ENCODE peak calls at places on chromosomes 2 and 18, in four cellular contexts. B is heart right ventricle; P is cardiac muscle cell; K is CD8-positive, alpha-beta T cell. C is an unnamed sample. For H3K27me3, the result is how much of the 10 kb centered on the place peaks cover.

GRCh38 chr18:31741096-31741735 is 19.5 kb downstream of the SLC25A52 start:
- DNase-seq in B (no peak), P (peak), K (peak), C (no peak)

GRCh38 chr18:76588591-76589303 is 93.7 kb upstream of the ZNF516 start:
- DNase-seq in B (no peak), P (peak), K (no peak), C (no peak)

GRCh38 chr2:3535794-3536681 is 16.7 kb upstream of the ADI1 start:
- DNase-seq in B (peak), P (peak), K (no peak), C (no peak)

GRCh38 chr18:77081387-77081773 is 51.2 kb downstream of the MBP start:
- DNase-seq in B (no peak), P (peak), K (no peak), C (no peak)

GRCh38 chr2:136139601-136140000 is 21.7 kb upstream of the CXCR4 start:
- DNase-seq in B (no peak), P (no peak), K (no peak), C (no peak)

GRCh38 chr2:25567406-25567805 is 106.0 kb downstream of the DTNB start:
- DNase-seq in B (no peak), P (peak), K (no peak), C (no peak)

GRCh38 chr18:79744625-79745024 is 53.1 kb upstream of the KCNG2 start:
- DNase-seq in B (no peak), P (no peak), K (no peak), C (peak)

GRCh38 chr2:239025081-239025801 is 177.4 kb downstream of the TWIST2 start:
- DNase-seq in B (no peak), P (peak), K (no peak), C (peak)

GRCh38 chr2:105117565-105117964 is 79.7 kb downstream of the MRPS9 start:
- DNase-seq in B (no peak), P (no peak), K (no peak), C (no peak)

GRCh38 chr2:125535089-125535488 is 1120.9 kb upstream of the GYPC start:
- DNase-seq in B (no peak), P (no peak), K (no peak), C (no peak)

GRCh38 chr2:222423632-222424280 is 587 bp upstream of the SGPP2 start:
- DNase-seq in B (no peak), P (peak), K (no peak), C (peak)

GRCh38 chr2:212928681-212929080 is 222.7 kb downstream of the IKZF2 start:
- DNase-seq in B (no peak), P (peak), K (no peak), C (no peak)

GRCh38 chr2:66577331-66578041 is 142.6 kb downstream of the MEIS1 start:
- DNase-seq in B (peak), P (no peak), K (no peak), C (no peak)

GRCh38 chr2:15601681-15602080 is 10.0 kb downstream of the DDX1 start:
- DNase-seq in B (no peak), P (no peak), K (no peak), C (no peak)

GRCh38 chr2:188114014-188114413 is 177.7 kb upstream of the GULP1 start:
- DNase-seq in B (no peak), P (peak), K (no peak), C (no peak)

GRCh38 chr2:238081150-238081549 is 19.0 kb upstream of the ESPNL start:
- DNase-seq in B (no peak), P (no peak), K (no peak), C (no peak)

GRCh38 chr2:13607139-13607538 is 890.4 kb downstream of the TRIB2 start:
- DNase-seq in B (no peak), P (no peak), K (no peak), C (no peak)

GRCh38 chr2:136246086-136246669 is 128.2 kb upstream of the CXCR4 start:
- DNase-seq in B (no peak), P (peak), K (no peak), C (peak)

GRCh38 chr2:36492216-36492945 is 105.6 kb downstream of the FEZ2 start:
- DNase-seq in B (no peak), P (peak), K (no peak), C (no peak)

GRCh38 chr2:36487947-36488346 is 110.0 kb downstream of the FEZ2 start:
- DNase-seq in B (no peak), P (no peak), K (no peak), C (no peak)

GRCh38 chr2:36486546-36487044 is 111.4 kb downstream of the FEZ2 start:
- DNase-seq in B (no peak), P (peak), K (no peak), C (no peak)

GRCh38 chr2:36490749-36491148 is 107.2 kb downstream of the FEZ2 start:
- DNase-seq in B (no peak), P (no peak), K (no peak), C (no peak)

GRCh38 chr2:36489296-36489695 is 108.7 kb downstream of the FEZ2 start:
- DNase-seq in B (no peak), P (peak), K (no peak), C (no peak)
- H3K27ac ChIP-seq in B (no peak), P (no peak), K (no peak), C (no peak)

GRCh38 chr2:98347298-98348065 is 1.2 kb downstream of the CNGA3 start:
- DNase-seq in B (no peak), P (no peak), K (no peak), C (no peak)

GRCh38 chr2:98343371-98343770 is 2.9 kb upstream of the CNGA3 start:
- DNase-seq in B (no peak), P (no peak), K (no peak), C (no peak)

GRCh38 chr2:98346259-98347236 is at the start of gene CNGA3:
- DNase-seq in B (no peak), P (peak), K (no peak), C (peak)

GRCh38 chr2:98350411-98350810 is 4.2 kb downstream of the CNGA3 start:
- DNase-seq in B (no peak), P (no peak), K (no peak), C (no peak)

GRCh38 chr2:98348066-98348561 is 1.9 kb downstream of the CNGA3 start:
- DNase-seq in B (no peak), P (no peak), K (no peak), C (no peak)
- H3K27me3 ChIP-seq in B (half or more), P (half or more), K (under half), C (half or more)

DNA sequence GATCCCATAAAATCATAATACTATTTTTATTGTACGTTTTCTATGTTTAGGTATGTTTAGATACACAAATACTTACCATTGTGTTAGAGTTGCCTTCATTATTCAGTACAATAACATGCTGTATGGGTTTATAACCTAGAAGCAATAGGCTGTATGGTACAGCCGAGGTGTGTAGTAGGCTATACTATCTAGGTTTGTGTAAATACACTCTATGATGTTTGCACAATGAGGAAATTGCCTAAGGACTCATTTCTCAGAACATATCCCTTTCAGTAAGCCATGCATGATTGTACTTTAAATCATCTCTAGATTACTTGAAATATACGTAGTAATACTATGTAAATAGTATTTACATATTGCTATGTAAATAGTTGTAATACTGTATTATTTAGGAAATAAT is 156.7 kb downstream of the CDCA7 start:
- DNase-seq in B (no peak), P (no peak), K (no peak), C (no peak)
- H3K27ac ChIP-seq in B (no peak), P (no peak), K (no peak), C (no peak)

GRCh38 chr2:45000921-45001628 is 8.2 kb downstream of the SIX2 start:
- DNase-seq in B (no peak), P (peak), K (no peak), C (no peak)

GRCh38 chr2:44999540-44999939 is 9.7 kb downstream of the SIX2 start:
- DNase-seq in B (no peak), P (no peak), K (no peak), C (no peak)

GRCh38 chr2:45002661-45003210 is 6.5 kb downstream of the SIX2 start:
- DNase-seq in B (no peak), P (no peak), K (no peak), C (no peak)

GRCh38 chr2:45001629-45002385 is 7.4 kb downstream of the SIX2 start:
- DNase-seq in B (no peak), P (no peak), K (no peak), C (no peak)

DNA sequence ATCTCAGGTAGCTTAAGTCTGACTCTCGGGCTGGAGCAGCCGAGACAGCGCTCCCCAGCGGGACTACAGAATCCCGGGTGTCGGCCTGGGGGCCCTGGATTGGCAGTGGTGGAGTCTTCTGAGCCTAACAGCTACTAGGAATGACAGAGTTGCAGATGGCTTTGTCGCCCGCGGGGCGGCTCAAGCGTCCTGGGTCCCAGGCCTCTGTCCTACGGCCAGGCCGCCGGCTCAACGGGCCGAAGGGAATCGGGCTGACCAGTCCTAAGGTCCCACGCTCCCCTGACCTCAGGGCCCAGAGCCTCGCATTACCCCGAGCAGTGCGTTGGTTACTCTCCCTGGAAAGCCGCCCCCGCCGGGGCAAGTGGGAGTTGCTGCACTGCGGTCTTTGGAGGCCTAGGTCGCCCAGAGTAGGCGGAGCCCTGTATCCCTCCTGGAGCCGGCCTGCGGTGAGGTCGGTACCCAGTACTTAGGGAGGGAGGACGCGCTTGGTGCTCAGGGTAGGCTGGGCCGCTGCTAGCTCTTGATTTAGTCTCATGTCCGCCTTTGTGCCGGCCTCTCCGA is 8.8 kb downstream of the SIX2 start:
- DNase-seq in B (peak), P (peak), K (no peak), C (no peak)
- H3K27me3 ChIP-seq in B (half or more), P (half or more), K (under half), C (half or more)

DNA sequence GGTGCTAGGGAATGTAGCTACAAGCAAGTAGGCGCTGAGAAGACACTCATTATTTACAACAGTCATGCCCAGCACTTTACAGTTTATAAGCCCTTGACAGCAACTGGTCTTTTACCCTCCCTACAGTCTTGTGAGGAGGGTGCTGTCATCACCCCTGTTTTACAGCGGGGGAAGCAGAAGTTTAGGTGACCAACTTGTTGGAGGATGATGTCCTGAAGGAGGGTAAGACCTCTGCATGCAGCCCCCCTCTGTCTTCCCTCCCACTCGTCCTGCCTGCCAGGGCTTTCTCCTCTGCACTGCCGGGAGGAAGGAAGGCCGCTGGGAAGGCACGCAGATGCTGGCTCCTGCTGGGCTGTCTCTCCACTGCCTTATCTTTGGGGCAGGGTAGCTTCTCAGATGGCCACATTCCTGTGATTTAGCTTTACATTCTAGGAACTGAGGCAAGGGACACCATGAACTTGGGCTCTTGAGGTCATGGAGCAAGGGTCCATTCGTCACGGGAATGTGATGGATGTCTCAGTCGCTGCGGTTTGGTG is 972 bp downstream of the IL1R1 start:
- DNase-seq in B (peak), P (peak), K (no peak), C (peak)
- H3K27ac ChIP-seq in B (peak), P (no peak), K (no peak), C (peak)

DNA sequence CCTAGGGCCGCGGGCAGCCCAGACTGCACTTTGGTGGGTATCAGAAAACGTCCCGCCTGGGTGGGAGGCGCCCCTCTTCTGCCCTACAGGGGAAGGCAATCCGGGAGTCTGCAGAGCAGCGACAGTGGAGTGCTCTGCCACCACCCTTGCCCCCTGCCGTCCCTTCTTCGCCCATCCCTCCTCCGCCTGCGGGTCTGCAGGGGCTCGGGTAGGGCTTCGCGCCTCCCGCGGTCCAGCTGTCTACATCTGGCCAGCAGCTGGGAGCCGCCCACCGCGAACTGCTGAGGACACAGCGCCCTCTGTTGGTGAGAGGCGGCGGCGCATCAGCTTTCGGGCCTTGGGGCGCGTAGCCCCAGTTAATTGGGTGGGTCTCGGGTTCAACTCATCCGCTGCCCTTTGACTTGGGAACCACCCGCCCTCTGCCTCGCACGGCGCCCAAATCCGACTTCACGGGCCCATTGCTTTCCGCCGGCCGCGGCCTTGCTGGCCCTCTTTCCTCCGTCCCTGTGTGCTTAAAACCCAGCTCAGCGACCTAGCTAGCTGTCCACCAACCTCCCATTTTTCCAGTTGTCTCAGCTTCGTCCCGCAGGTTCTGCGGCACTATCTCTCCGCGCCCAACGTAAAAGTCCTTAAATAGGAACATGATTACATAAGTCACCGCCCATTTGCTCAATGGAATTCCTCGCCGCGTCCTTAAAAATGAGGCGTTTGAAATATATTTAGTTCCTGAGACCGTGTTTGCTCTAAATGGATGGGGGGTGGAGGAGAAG is 17.6 kb downstream of the WNT10A start:
- DNase-seq in B (peak), P (peak), K (peak), C (peak)
- H3K27me3 ChIP-seq in B (half or more), P (half or more), K (under half), C (half or more)

GRCh38 chr2:69163556-69163955 is 150.6 kb downstream of the ANTXR1 start:
- DNase-seq in B (no peak), P (no peak), K (no peak), C (no peak)

GRCh38 chr2:69164379-69164778 is 151.4 kb downstream of the ANTXR1 start:
- DNase-seq in B (no peak), P (peak), K (no peak), C (no peak)

GRCh38 chr2:69163109-69163508 is 150.1 kb downstream of the ANTXR1 start:
- DNase-seq in B (no peak), P (peak), K (no peak), C (no peak)

GRCh38 chr2:69159988-69160387 is 147.0 kb downstream of the ANTXR1 start:
- DNase-seq in B (no peak), P (no peak), K (no peak), C (no peak)

DNA sequence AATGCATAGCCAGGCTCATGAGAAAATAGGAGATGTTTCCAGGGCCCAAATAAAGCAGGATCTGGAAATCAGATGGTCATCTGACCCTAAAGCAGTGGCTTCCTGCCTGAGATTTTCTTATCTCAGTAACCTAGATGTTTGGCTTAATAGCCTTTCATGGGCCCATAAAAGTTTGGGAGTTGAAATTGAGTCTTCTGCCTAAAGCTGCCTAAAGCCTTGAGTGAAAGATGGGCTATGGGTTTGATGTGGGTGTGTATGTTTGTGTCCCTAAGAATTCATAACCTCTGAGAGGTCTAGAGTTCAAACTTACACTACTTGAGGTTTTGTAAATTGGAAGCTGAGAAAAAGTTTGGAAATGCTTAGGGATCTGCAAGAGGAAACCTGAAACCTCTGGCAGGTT is 149.1 kb downstream of the ANTXR1 start:
- DNase-seq in B (no peak), P (no peak), K (no peak), C (no peak)
- H3K27ac ChIP-seq in B (peak), P (no peak), K (no peak), C (no peak)

DNA sequence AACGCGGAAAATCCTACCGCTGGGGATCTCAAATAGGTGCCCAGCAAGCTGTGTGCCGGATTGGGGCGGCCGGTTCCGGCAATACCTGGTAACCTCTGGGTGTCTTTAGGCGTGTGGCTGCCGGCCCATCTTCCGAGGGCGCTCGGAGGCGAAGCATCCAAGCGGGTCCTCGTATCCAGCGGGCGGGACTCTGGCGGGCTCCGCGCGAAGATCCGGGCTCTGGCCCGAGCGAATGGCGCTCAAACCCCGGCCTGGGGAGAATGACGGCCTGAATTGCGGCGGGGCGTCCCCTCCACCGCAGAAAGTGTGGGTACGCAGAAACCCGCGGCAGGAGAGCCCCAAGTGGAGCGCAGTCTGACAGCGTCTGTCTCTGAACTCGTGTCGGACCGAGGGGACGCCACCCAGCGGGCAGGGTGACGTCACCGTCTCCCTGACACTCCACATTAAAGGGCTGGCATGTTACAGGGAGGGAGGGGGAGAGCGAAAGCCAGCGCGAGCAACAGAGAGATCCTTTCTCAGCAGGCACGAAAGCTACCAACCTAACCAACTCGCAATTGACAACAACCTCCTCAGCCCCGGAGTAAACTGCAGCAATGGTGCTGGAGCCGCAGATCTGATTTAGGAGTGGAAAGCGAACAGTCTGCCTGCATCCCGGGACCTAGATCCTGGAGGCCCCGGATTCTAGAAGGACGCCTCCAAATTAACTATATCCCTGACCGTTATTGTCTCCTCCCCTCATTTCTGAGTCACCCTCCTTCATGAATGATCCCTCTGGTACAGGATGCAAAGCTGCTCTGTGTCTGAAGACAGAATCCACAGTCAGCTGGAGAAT is at the start of gene SKOR2:
- DNase-seq in B (no peak), P (no peak), K (no peak), C (no peak)
- H3K27me3 ChIP-seq in B (half or more), P (half or more), K (under half), C (half or more)

DNA sequence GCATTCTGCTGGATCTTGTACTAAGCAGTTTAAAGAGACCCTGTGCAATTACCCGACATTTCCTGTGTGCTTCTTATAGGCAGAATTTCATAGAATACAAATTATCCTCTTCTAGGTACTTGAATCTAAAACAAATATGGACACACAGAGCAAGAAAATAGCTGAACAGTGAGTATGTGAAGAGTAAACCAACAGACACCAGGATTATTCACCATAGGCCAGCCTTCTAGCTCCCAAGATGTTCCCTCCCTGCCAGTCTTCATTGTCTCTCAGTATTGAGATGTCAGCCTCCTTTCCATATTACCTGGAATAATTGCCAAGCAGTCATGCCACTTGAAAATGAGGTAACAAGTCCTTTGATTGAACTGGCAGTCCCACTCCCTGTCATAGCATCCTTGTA is 187.1 kb downstream of the PTPRM start:
- DNase-seq in B (no peak), P (no peak), K (no peak), C (no peak)
- H3K27ac ChIP-seq in B (peak), P (no peak), K (no peak), C (no peak)

C was measured in upper lobe of right lung.